ENCODE peak calls at places on chromosomes 12 and 14, in ten cellular contexts. U is GM10248; Y is stimulated activated CD4-positive, alpha-beta T cell treated with anti-CD3 and anti-CD28 coated beads, Interleukin-2, amount 100 ng/mL, for 24 hours; T is pons; Q is cardiac fibroblast; E is hypothalamus; H is uterus; C is stimulated activated CD8-positive, alpha-beta memory T cell treated with anti-CD3 and anti-CD28 coated beads, Interleukin-4, amount 100 ng/mL, for 4 hours; G is smooth muscle cell of the brain vasculature; N is GM03348. S is an unnamed sample.

GRCh38 chr12:131428086-131428685 is 282.7 kb upstream of the SFSWAP start:
- DNase-seq in Q (no peak), E (no peak), N (no peak), T (no peak), C (no peak), H (no peak), Y (no peak), G (no peak), U (no peak), S (no peak)

GRCh38 chr14:76900406-76901085 is 74.3 kb downstream of the LRRC74A start:
- DNase-seq in Y (no peak), C (no peak), H (no peak), T (no peak), U (no peak), G (no peak), N (peak; percentile 22), Q (no peak), E (no peak), S (no peak)

GRCh38 chr12:105825141-105825540 is 313.6 kb downstream of the NUAK1 start:
- DNase-seq in U (no peak), T (no peak), Q (peak; percentile 29), Y (no peak), E (no peak), H (no peak), G (no peak), N (no peak), C (no peak), S (no peak)

GRCh38 chr12:57616383-57617101 is 5.3 kb downstream of the ARHGEF25 start:
- DNase-seq in Q (peak; percentile 75), T (no peak), E (no peak), U (no peak), Y (no peak), G (no peak), H (no peak), C (no peak), N (peak; percentile 67), S (peak; percentile 61)

GRCh38 chr12:29041621-29042020 is 107.5 kb upstream of the FAR2 start:
- DNase-seq in N (peak; percentile 59), H (no peak), C (no peak), T (no peak), U (no peak), Q (peak; percentile 84), Y (no peak), G (no peak), E (no peak), S (peak; percentile 40)

GRCh38 chr12:92080390-92081285 is 65.0 kb downstream of the BTG1 start:
- DNase-seq in U (no peak), Q (peak; percentile 90), T (no peak), C (no peak), H (no peak), G (no peak), N (peak; percentile 67), E (no peak), Y (no peak), S (peak; percentile 85)

GRCh38 chr14:91985008-91985407 is 37.5 kb upstream of the FBLN5 start:
- DNase-seq in N (peak; percentile 31), H (no peak), G (no peak), Y (no peak), E (no peak), T (no peak), Q (peak; percentile 62), U (no peak), C (no peak), S (peak; percentile 64)

GRCh38 chr14:66649515-66649914 is 141.6 kb downstream of the GPHN start:
- DNase-seq in C (no peak), N (no peak), G (no peak), T (no peak), H (no peak), Y (no peak), E (no peak), U (peak; percentile 17), Q (no peak), S (no peak)

GRCh38 chr12:96197503-96198272 is 3.5 kb downstream of the ELK3 start:
- DNase-seq in C (no peak), T (no peak), U (no peak), E (no peak), H (no peak), Q (peak; percentile 98), Y (no peak), N (peak; percentile 81), G (no peak), S (peak; percentile 97)

GRCh38 chr12:56257491-56258067 is 605 bp downstream of the ANKRD52 start:
- DNase-seq in N (peak; percentile 63), E (peak; percentile 15), C (no peak), T (no peak), H (no peak), Q (peak; percentile 27), U (no peak), Y (no peak), G (no peak), S (peak; percentile 21)

GRCh38 chr12:119938049-119938667 is 50.9 kb upstream of the BICDL1 start:
- DNase-seq in E (peak; percentile 15), N (peak; percentile 86), G (peak; percentile 24), U (peak; percentile 77), Y (peak; percentile 81), H (no peak), Q (peak; percentile 72), T (peak; percentile 50), C (peak; percentile 36), S (peak; percentile 46)

GRCh38 chr14:103456167-103456835 is 66.3 kb downstream of the CKB start:
- DNase-seq in C (no peak), E (no peak), G (no peak), Y (no peak), Q (peak; percentile 66), N (no peak), U (no peak), T (no peak), H (no peak), S (no peak)

GRCh38 chr14:64958201-64958600 is 13.9 kb downstream of the RAB15 start:
- DNase-seq in Y (no peak), Q (no peak), E (no peak), U (no peak), C (no peak), N (no peak), H (no peak), G (no peak), T (no peak), S (no peak)

GRCh38 chr14:99327050-99327449 is 55.1 kb upstream of the BCL11B start:
- DNase-seq in Y (no peak), N (no peak), T (no peak), U (peak; percentile 13), H (no peak), C (no peak), Q (no peak), G (no peak), E (no peak), S (no peak)

GRCh38 chr12:53325539-53326061 is 4.2 kb upstream of the AAAS start:
- DNase-seq in G (no peak), C (no peak), N (peak; percentile 66), E (peak; percentile 46), U (no peak), T (peak; percentile 87), Y (peak; percentile 35), Q (no peak), H (peak; percentile 42), S (no peak)

GRCh38 chr14:67541448-67542387 is 8.6 kb downstream of the PLEKHH1 start:
- DNase-seq in G (no peak), H (no peak), U (no peak), N (no peak), Q (no peak), T (no peak), C (no peak), Y (peak; percentile 23), E (no peak), S (no peak)

GRCh38 chr12:7142057-7142644 is 12.0 kb downstream of the CLSTN3 start:
- DNase-seq in U (peak; percentile 50), H (no peak), Y (peak; percentile 65), E (peak; percentile 10), N (peak; percentile 81), G (peak; percentile 17), Q (peak; percentile 66), T (no peak), C (no peak), S (peak; percentile 54)

GRCh38 chr14:50336428-50336827 is 24.3 kb downstream of the DMAC2L start:
- DNase-seq in Q (no peak), Y (no peak), E (no peak), C (no peak), N (no peak), U (peak; percentile 30), T (no peak), G (no peak), H (no peak), S (no peak)

GRCh38 chr14:33806905-33807304 is 144.0 kb downstream of the EGLN3 start:
- DNase-seq in C (no peak), U (no peak), T (no peak), Y (no peak), G (no peak), Q (no peak), E (no peak), H (no peak), N (no peak), S (no peak)

GRCh38 chr14:31059152-31059924 is 33.2 kb upstream of the STRN3 start:
- DNase-seq in H (peak; percentile 58), U (no peak), E (no peak), Y (no peak), C (no peak), T (no peak), G (no peak), Q (peak; percentile 85), N (peak; percentile 67), S (peak; percentile 96)

GRCh38 chr12:102965281-102966155 is 8.0 kb downstream of the ASCL1 start:
- DNase-seq in Q (no peak), N (no peak), U (peak; percentile 34), C (no peak), G (no peak), H (no peak), T (peak; percentile 47), Y (no peak), E (peak; percentile 58), S (no peak)

GRCh38 chr12:49232940-49233841 is 31.7 kb upstream of the TUBA1C start:
- DNase-seq in E (peak; percentile 71), T (peak; percentile 89), G (no peak), Y (peak; percentile 18), C (no peak), N (peak; percentile 72), Q (peak; percentile 62), U (no peak), H (peak; percentile 61), S (peak; percentile 91)

GRCh38 chr12:123069436-123070266 is 81.2 kb downstream of the PITPNM2 start:
- DNase-seq in E (no peak), T (no peak), G (no peak), Q (no peak), Y (no peak), U (no peak), C (no peak), H (no peak), N (no peak), S (no peak)

GRCh38 chr12:59657711-59658110 is 61.9 kb downstream of the SLC16A7 start:
- DNase-seq in U (no peak), Q (no peak), G (no peak), C (no peak), Y (no peak), H (no peak), E (no peak), T (no peak), N (no peak), S (no peak)

S was measured in LHCN-M2.